ENCODE peak calls at places on chromosomes 3 and 15, in four cellular contexts. O is GM12878, P is HL-60, V is K562. Y is an unnamed sample.

GRCh38 chr15:70605606-70606410 is 157.6 kb downstream of the UACA start:
- DNase-seq in V (no peak), O (no peak), P (no peak), Y (no peak)

GRCh38 chr3:12479919-12480425 is 4.3 kb upstream of the TSEN2 start:
- DNase-seq in O (no peak), P (no peak), V (peak), Y (peak)

GRCh38 chr15:75202251-75203016 is 752 bp downstream of the C15orf39 start:
- DNase-seq in O (no peak), P (no peak), V (peak), Y (peak)

GRCh38 chr15:38554354-38554753 is 10.3 kb downstream of the RASGRP1 start:
- DNase-seq in P (no peak), O (no peak), V (no peak), Y (no peak)

GRCh38 chr15:49627407-49627877 is 6.6 kb downstream of the DTWD1 start:
- DNase-seq in O (no peak), V (no peak), P (no peak), Y (no peak)

GRCh38 chr3:123071146-123071545 is 4.3 kb downstream of the PDIA5 start:
- DNase-seq in O (no peak), V (no peak), P (no peak), Y (no peak)

GRCh38 chr3:16801698-16802097 is 83.1 kb upstream of the PLCL2 start:
- DNase-seq in P (no peak), O (no peak), V (no peak), Y (no peak)

GRCh38 chr3:122100591-122101491 is 45.7 kb downstream of the CD86 start:
- DNase-seq in V (no peak), P (no peak), O (no peak), Y (no peak)

GRCh38 chr3:39637807-39638206 is 170.3 kb downstream of the MOBP start:
- DNase-seq in V (peak), P (peak), O (no peak), Y (no peak)

GRCh38 chr3:13185737-13186136 is 112.5 kb upstream of the IQSEC1 start:
- DNase-seq in O (no peak), V (no peak), P (no peak), Y (no peak)

GRCh38 chr3:152307829-152308474 is 39.2 kb downstream of the MBNL1 start:
- DNase-seq in P (no peak), V (no peak), O (no peak), Y (no peak)

GRCh38 chr3:49929333-49930240 is at the start of gene MON1A:
- DNase-seq in O (peak), P (peak), V (peak), Y (peak)

GRCh38 chr15:48802867-48803266 is 8.0 kb downstream of the CEP152 start:
- DNase-seq in P (no peak), O (no peak), V (no peak), Y (no peak)

GRCh38 chr15:35545316-35545824 is 595 bp downstream of the DPH6 start:
- DNase-seq in V (peak), O (peak), P (no peak), Y (peak)

GRCh38 chr3:105907790-105908189 is 39.0 kb upstream of the CBLB start:
- DNase-seq in V (no peak), O (peak), P (peak), Y (no peak)

GRCh38 chr3:46187876-46188275 is 20.2 kb downstream of the CCR1 start:
- DNase-seq in V (no peak), O (no peak), P (no peak), Y (peak)

GRCh38 chr3:46998121-46998851 is 18.8 kb downstream of the NBEAL2 start:
- DNase-seq in P (no peak), V (peak), O (no peak), Y (peak)

GRCh38 chr3:46378426-46378942 is 7.7 kb downstream of the CCR5 start:
- DNase-seq in O (no peak), P (peak), V (peak), Y (no peak)

GRCh38 chr15:32036972-32037371 is 6.7 kb downstream of the CHRNA7 start:
- DNase-seq in P (no peak), O (no peak), V (no peak), Y (no peak)

GRCh38 chr15:63938486-63939061 is 104.8 kb upstream of the HERC1 start:
- DNase-seq in P (no peak), O (no peak), V (peak), Y (no peak)

GRCh38 chr3:108219336-108219735 is 2.9 kb downstream of the IFT57 start:
- DNase-seq in V (no peak), O (no peak), P (no peak), Y (no peak)

GRCh38 chr3:153138267-153139210 is 23.5 kb upstream of the RAP2B start:
- DNase-seq in P (peak), O (peak), V (no peak), Y (no peak)

GRCh38 chr3:194833511-194833910 is 147.8 kb downstream of the FAM43A start:
- DNase-seq in O (no peak), P (no peak), V (no peak), Y (no peak)

GRCh38 chr3:124229407-124229806 is 237.5 kb upstream of the ROPN1 start:
- DNase-seq in O (no peak), V (no peak), P (no peak), Y (no peak)

GRCh38 chr15:70062321-70062956 is 35.3 kb downstream of the TLE3 start:
- DNase-seq in V (no peak), O (no peak), P (no peak), Y (no peak)

DNA sequence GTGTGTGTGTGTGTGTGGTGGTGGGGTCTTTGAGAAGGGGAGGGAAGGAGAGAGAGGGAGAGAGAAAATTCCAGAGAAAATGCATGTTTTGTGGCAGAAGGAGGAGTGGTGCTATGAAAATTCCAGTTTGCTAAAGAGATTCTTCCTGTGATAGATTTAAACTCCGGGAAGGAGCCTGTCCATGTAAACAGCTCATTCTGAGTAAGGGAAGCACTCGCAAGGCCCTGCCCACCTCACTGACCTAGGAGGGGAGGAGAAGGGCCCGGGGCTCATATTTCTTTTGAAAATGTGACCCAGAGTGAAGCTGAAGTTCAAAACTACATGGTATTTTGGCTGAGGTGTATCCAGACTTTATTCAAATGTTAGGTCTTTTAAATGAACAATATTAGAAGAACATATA is 41.3 kb downstream of the ADAMTSL3 start:
- DNase-seq in P (no peak), V (no peak), O (no peak), Y (no peak)
- TF ChIP-seq SPI1 in P (no peak), V (no peak), O (no peak), Y (no peak)

GRCh38 chr3:42172047-42172654 is 81.0 kb downstream of the TRAK1 start:
- DNase-seq in P (no peak), O (no peak), V (no peak), Y (no peak)
- TF ChIP-seq SPI1 in P (no peak), O (no peak), V (no peak), Y (no peak)

GRCh38 chr3:169841171-169841570 is 28.5 kb upstream of the LRRC34 start:
- DNase-seq in P (no peak), O (peak), V (no peak), Y (no peak)

GRCh38 chr3:169848741-169849140 is 21.0 kb downstream of the LRRC31 start:
- DNase-seq in O (no peak), V (no peak), P (no peak), Y (no peak)

GRCh38 chr3:169850618-169851017 is 19.1 kb downstream of the LRRC31 start:
- DNase-seq in V (no peak), O (no peak), P (no peak), Y (no peak)

GRCh38 chr3:169847896-169848295 is 21.8 kb downstream of the LRRC31 start:
- DNase-seq in O (no peak), P (no peak), V (no peak), Y (no peak)

DNA sequence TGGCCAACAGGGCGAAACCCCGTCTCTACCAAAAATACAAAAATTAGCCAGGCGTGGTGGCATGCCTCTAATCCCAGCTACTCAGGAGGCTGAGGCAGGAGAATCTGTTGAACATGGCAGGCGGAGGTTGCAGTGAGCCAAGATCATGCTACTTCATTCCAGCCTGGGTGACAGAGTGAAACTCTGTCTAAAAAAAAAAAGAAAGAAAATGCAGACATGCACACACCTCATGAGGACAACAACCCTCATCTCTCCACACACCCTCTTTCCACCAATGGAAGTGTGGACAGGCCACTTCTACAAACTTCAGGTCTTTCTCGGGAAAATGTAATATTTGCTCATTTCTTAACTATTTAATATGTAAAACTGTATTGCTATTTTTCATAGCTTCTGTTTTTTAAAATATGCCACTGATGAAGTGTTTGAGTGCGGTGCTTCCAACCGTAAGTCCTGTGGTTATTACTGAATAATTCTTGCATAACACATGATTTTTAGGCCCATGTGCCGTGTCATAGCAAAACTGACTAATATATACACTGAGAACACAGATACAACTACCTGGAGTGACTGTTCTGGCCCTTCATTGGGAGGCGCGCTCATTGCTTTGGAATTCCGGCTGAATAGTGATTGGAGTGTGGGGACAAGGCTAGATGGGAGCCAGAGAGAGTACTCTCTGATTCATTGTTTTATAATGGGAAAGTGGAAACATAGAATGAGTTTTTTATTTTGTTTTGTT is 23.1 kb downstream of the LRRC31 start:
- DNase-seq in V (no peak), O (peak), P (no peak), Y (peak)
- TF ChIP-seq SPI1 in V (no peak), O (no peak), P (no peak), Y (no peak)

DNA sequence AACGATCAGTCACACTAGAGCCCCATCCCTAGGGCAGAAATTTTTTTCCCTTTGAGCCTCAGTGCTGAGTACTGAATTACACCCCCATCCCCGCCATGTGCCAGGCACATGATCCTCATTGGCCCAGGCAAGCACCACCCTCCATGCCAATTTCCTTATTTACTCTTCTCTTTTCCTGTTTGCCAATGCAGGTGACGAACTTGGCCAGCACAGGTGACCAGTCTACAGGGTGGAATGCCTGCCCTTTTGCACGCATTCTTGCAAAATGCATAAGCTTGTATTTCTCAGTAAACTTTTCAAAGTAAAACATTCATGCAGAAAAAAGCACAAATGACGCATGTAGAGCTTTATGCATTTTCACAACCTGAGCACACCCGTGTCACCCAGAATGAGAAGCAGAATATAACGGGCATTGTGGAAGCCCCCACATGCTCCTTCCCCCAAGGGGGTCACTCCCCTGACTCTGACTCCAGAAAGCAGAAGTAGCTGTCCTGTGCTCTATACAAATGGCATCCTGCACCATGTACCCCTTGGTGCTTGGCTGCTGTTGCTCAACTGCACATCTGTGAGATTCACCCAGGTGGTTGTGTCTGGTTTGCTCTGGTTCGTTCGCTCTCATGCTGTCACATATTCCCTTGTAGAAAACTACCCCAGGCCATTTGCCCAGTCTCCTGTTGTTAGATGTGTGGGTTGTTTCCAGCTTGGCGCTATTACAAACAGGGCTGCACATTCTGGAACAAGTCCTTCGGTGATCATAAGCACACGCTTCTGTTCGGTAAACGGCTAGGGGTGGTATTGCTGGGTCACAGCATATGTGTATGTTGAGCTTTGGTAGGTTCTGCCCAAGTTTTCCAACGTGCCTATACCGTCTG is 65.8 kb upstream of the SLC6A6 start:
- DNase-seq in P (no peak), O (no peak), V (no peak), Y (no peak)
- TF ChIP-seq SPI1 in P (no peak), O (no peak), V (no peak), Y (no peak)

DNA sequence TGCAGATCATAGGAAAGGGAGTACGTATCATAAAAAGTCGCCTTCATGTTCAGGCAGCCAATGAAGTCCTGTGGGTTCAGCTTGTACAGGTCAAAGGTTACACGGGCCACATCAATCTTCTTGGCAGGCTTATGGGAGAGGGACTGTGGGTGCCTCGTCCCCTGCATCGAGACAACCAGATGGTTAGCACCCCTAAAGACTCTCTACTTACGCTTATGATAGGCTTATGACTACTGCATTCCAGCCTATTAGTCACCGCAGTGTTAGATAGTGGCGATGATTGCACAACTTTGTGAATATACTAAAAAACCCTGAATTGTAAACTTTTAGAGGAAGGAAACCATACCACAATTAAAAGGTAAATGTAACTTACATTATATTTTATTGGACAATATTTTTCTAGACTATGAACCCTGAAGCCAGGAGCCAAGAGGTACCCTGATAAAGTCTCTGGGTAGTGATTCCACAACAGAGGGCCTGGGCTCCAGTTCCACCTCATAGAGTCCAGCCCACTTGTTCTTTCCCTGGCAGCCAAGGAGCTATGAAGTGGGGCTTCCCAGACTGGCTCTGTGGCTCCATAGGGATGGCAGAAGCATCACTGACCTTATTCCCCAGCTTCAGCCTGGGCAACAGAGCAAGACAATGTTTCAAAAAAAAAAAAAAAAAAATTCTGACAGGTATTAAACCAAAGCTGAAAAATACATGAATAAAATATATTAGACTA is 2.5 kb upstream of the FANCD2 start:
- DNase-seq in P (peak), V (no peak), O (no peak), Y (no peak)
- TF ChIP-seq SPI1 in P (no peak), V (no peak), O (no peak), Y (no peak)

DNA sequence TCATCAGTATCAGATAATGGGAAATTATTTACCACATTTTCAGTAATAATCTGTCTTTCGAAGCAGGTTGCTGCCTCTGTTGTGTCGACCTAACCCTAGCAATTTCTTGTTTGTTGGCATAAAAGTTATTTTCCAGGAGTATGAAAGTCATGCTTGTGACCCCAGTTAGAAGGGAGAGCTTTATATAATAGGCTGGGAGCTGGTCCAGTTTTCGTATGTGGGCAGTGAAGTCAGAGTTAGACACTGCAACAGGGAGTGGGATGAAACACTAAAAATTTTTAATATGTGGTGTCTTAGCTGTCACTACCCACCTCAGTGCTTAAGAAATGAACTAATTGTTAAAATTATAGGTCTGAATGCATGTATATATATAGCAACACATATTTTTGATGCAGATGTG is 348.5 kb downstream of the FEZF2 start:
- DNase-seq in O (no peak), P (no peak), V (no peak), Y (no peak)
- TF ChIP-seq SPI1 in O (no peak), P (no peak), V (no peak), Y (no peak)